ENCODE peak calls at places on chromosomes 3 and 15, in four cellular contexts. Q is heart right ventricle, Z is lower lobe of right lung, C is RWPE1. B is an unnamed sample.
A peak's percentile ranks its signal among the peaks of the same experiment; 100 is the strongest.

GRCh38 chr15:65782096-65782495 is 10.0 kb downstream of the DENND4A start:
- DNase-seq in Q (no peak), Z (no peak), C (no peak), B (no peak)

GRCh38 chr3:143511174-143511879 is 336.9 kb downstream of the SLC9A9 start:
- DNase-seq in Q (no peak), Z (no peak), C (no peak), B (no peak)

GRCh38 chr3:126958638-126959085 is 24.3 kb upstream of the PLXNA1 start:
- DNase-seq in Q (no peak), Z (no peak), C (no peak), B (no peak)

GRCh38 chr3:11720220-11721113 is 76.8 kb upstream of the VGLL4 start:
- DNase-seq in Q (peak; percentile 65), Z (peak; percentile 88), C (peak; percentile 70), B (peak; percentile 51)

GRCh38 chr3:194379651-194380050 is 10.1 kb upstream of the LRRC15 start:
- DNase-seq in Q (no peak), Z (no peak), C (no peak), B (no peak)

GRCh38 chr3:62843508-62843907 is 31.7 kb downstream of the CADPS start:
- DNase-seq in Q (no peak), Z (no peak), C (no peak), B (no peak)

GRCh38 chr15:70318996-70319465 is 221.3 kb upstream of the TLE3 start:
- DNase-seq in Q (no peak), Z (no peak), C (peak; percentile 14), B (no peak)

GRCh38 chr3:40055361-40055760 is 246.0 kb downstream of the MYRIP start:
- DNase-seq in Q (no peak), Z (no peak), C (no peak), B (no peak)

GRCh38 chr3:184506579-184506978 is 55.0 kb upstream of the EPHB3 start:
- DNase-seq in Q (no peak), Z (no peak), C (no peak), B (peak; percentile 65)

GRCh38 chr3:138113309-138113708 is 2.1 kb downstream of the DZIP1L start:
- DNase-seq in Q (no peak), Z (no peak), C (no peak), B (no peak)

GRCh38 chr15:91561371-91562100 is 292.0 kb upstream of the SLCO3A1 start:
- DNase-seq in Q (no peak), Z (no peak), C (peak; percentile 81), B (no peak)

GRCh38 chr3:170027691-170028102 is 10.1 kb upstream of the GPR160 start:
- DNase-seq in Q (no peak), Z (no peak), C (no peak), B (no peak)

GRCh38 chr3:195186041-195186709 is 84.8 kb downstream of the XXYLT1 start:
- DNase-seq in Q (no peak), Z (no peak), C (no peak), B (no peak)

GRCh38 chr3:184085389-184085852 is 11.4 kb upstream of the HTR3E start:
- DNase-seq in Q (no peak), Z (no peak), C (peak; percentile 75), B (no peak)

GRCh38 chr15:45670511-45670910 is 35.7 kb downstream of the SQOR start:
- DNase-seq in Q (no peak), Z (no peak), C (no peak), B (no peak)

GRCh38 chr3:42499478-42499871 is 3.0 kb upstream of the VIPR1 start:
- DNase-seq in Q (no peak), Z (no peak), C (no peak), B (no peak)

GRCh38 chr3:56878046-56878445 is 76.3 kb upstream of the ARHGEF3 start:
- DNase-seq in Q (no peak), Z (no peak), C (no peak), B (peak; percentile 46)

GRCh38 chr15:74873756-74874424 is 725 bp upstream of the SCAMP2 start:
- DNase-seq in Q (no peak), Z (peak; percentile 51), C (no peak), B (no peak)

GRCh38 chr15:65318870-65319356 is 14.4 kb downstream of the RNU5B-1 start:
- DNase-seq in Q (peak; percentile 74), Z (peak; percentile 78), C (peak; percentile 90), B (peak; percentile 80)

GRCh38 chr3:65328148-65328547 is 640.3 kb upstream of the ADAMTS9 start:
- DNase-seq in Q (no peak), Z (no peak), C (no peak), B (no peak)

GRCh38 chr3:176737480-176738147 is 459.7 kb downstream of the TBL1XR1 start:
- DNase-seq in Q (no peak), Z (no peak), C (no peak), B (no peak)

GRCh38 chr3:75101329-75102147 is 487.1 kb upstream of the CNTN3 start:
- DNase-seq in Q (no peak), Z (no peak), C (no peak), B (no peak)

GRCh38 chr3:167913218-167913902 is 177.8 kb downstream of the SERPINI1 start:
- DNase-seq in Q (no peak), Z (peak; percentile 43), C (peak; percentile 8), B (no peak)

GRCh38 chr3:52259035-52259434 is 13.5 kb downstream of the PPM1M start:
- DNase-seq in Q (no peak), Z (no peak), C (no peak), B (no peak)

GRCh38 chr3:52254608-52255007 is 9.0 kb downstream of the PPM1M start:
- DNase-seq in Q (no peak), Z (no peak), C (no peak), B (no peak)

GRCh38 chr3:52256622-52257021 is 11.1 kb downstream of the PPM1M start:
- DNase-seq in Q (no peak), Z (no peak), C (no peak), B (no peak)

GRCh38 chr3:52259448-52259847 is 13.9 kb downstream of the PPM1M start:
- DNase-seq in Q (no peak), Z (no peak), C (no peak), B (no peak)

DNA sequence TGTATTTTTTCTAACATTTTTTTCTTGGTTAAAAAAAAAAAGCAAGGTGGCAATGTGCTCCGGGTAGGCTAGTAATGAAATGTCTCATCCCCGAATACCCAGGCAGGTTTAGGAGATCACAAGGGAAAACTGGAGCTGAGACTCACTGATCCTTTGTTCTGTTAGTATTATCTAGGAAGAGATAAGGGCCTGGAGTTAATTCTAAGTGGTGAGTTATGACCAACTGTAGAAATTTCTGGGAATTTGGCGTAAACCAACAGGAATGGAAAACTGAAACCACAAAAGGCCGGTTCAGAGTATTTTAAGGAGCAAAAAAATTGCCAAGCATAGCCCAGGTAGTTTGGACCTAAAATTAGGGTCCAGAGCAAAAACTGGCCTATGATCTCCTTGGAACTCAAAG is 12.4 kb downstream of the PPM1M start:
- DNase-seq in Q (no peak), Z (no peak), C (no peak), B (no peak)
- H3K27ac ChIP-seq in Q (no peak overlapping the region), Z (no peak overlapping the region), C (no peak overlapping the region), B (no peak overlapping the region)

DNA sequence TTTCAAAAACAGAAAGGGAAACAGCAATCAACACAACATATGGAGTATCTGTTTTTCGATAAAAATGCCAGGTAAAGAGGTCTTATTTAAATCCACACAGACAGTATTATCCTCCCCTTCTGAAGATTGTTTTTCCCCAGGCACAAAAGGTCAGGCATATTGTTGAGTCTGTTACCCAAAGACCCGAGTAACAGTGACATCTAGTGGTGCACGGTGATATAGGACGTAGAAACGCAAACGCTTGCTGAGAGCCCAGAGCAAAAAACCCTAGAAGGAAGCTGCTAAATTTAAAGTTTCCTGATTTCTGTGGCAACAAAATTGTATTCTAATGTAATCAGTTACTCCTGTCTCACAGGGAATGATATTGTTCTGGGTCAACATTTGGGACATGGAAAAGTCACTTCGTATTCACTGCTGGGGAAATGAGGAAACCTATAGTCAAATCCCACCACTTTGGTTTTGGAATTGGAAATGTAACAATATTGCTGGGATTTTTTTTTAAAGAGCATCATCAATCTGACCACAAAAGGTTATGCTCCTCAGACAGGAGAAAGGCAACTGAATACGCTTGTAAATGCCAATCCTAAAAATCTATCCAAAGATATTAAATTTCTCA is 312.7 kb upstream of the CCDC54 start:
- DNase-seq in Q (no peak), Z (no peak), C (peak; percentile 64), B (peak; percentile 52)
- H3K27ac ChIP-seq in Q (no peak overlapping the region), Z (no peak overlapping the region), C (no peak overlapping the region), B (peak overlapping the region; percentile 67)

GRCh38 chr3:98326945-98327344 is 26.7 kb upstream of the OR5K4 start:
- DNase-seq in Q (no peak), Z (no peak), C (no peak), B (no peak)

GRCh38 chr3:98323425-98323824 is 30.2 kb upstream of the OR5K4 start:
- DNase-seq in Q (no peak), Z (no peak), C (no peak), B (no peak)

GRCh38 chr3:98326494-98326893 is 27.2 kb upstream of the OR5K4 start:
- DNase-seq in Q (no peak), Z (no peak), C (no peak), B (no peak)

GRCh38 chr3:98326036-98326435 is 27.6 kb upstream of the OR5K4 start:
- DNase-seq in Q (no peak), Z (no peak), C (no peak), B (no peak)

GRCh38 chr3:98325055-98325454 is 28.6 kb upstream of the OR5K4 start:
- DNase-seq in Q (no peak), Z (peak; percentile 42), C (no peak), B (no peak)
- H3K27ac ChIP-seq in Q (no peak overlapping the region), Z (no peak overlapping the region), C (no peak overlapping the region), B (no peak overlapping the region)

DNA sequence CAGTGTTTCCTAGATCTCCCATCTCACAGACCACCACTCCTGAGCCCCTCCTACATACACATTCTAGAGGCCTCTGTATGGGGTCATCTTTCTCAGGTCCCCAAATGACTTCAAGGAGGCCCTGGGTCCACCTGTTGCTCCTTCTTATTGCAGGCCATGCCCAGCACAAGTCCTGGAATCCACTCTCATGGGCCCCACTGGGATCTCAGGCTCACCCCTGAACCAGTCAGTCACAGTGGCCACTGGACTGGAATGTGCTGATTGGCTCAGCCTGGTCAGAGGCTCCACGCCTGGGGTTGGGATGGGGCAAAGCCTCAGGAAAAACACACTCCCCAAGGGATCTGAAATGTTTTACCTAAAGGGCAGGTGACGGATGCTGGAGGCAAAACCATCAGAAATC is 55.7 kb downstream of the SPSB4 start:
- DNase-seq in Q (no peak), Z (no peak), C (no peak), B (no peak)
- H3K27ac ChIP-seq in Q (no peak overlapping the region), Z (no peak overlapping the region), C (no peak overlapping the region), B (no peak overlapping the region)

B was measured in caudate nucleus.